ENCODE peak calls at places on chromosomes 7 and 10, in five cellular contexts. T, Y, Z, J and V are unnamed samples.

GRCh38 chr7:101255841-101256240 is 11.0 kb upstream of the FIS1 start:
- DNase-seq in T (no peak), J (no peak), Z (no peak), Y (no peak), V (no peak)

GRCh38 chr10:33703897-33704825 is 369.7 kb upstream of the NRP1 start:
- DNase-seq in T (no peak), J (no peak), Y (no peak), Z (no peak), V (no peak)

GRCh38 chr7:3880221-3880935 is 579.3 kb downstream of the SDK1 start:
- DNase-seq in Z (no peak), T (no peak), J (no peak), Y (no peak), V (no peak)

GRCh38 chr7:134368851-134369533 is 52.3 kb upstream of the SLC35B4 start:
- DNase-seq in Y (no peak), Z (no peak), J (no peak), T (peak; percentile 63), V (no peak)

GRCh38 chr10:110600487-110601101 is 33.1 kb downstream of the SMC3 start:
- DNase-seq in Z (no peak), T (peak; percentile 65), J (no peak), Y (no peak), V (no peak)

GRCh38 chr7:142925413-142925812 is 8.1 kb downstream of the TRPV5 start:
- DNase-seq in Z (no peak), Y (no peak), T (no peak), J (no peak), V (no peak)

GRCh38 chr10:103667390-103667789 is 173.9 kb downstream of the NEURL1 start:
- DNase-seq in T (no peak), Z (no peak), Y (no peak), J (no peak), V (no peak)

GRCh38 chr7:100211342-100211780 is 8.4 kb upstream of the PVRIG start:
- DNase-seq in Z (no peak), J (peak; percentile 36), Y (no peak), T (no peak), V (no peak)

GRCh38 chr7:150406565-150407421 is 27.7 kb downstream of the ZNF775 start:
- DNase-seq in Z (no peak), Y (no peak), J (no peak), T (no peak), V (no peak)

GRCh38 chr10:124829447-124830115 is 28.0 kb downstream of the ABRAXAS2 start:
- DNase-seq in T (no peak), Z (no peak), J (no peak), Y (no peak), V (no peak)

GRCh38 chr7:159144756-159145543 is at the start of gene VIPR2:
- DNase-seq in Y (no peak), T (no peak), J (peak; percentile 29), Z (no peak), V (no peak)

GRCh38 chr7:47227762-47228177 is 354.1 kb downstream of the TNS3 start:
- DNase-seq in J (no peak), Z (no peak), T (peak; percentile 78), Y (no peak), V (no peak)

DNA sequence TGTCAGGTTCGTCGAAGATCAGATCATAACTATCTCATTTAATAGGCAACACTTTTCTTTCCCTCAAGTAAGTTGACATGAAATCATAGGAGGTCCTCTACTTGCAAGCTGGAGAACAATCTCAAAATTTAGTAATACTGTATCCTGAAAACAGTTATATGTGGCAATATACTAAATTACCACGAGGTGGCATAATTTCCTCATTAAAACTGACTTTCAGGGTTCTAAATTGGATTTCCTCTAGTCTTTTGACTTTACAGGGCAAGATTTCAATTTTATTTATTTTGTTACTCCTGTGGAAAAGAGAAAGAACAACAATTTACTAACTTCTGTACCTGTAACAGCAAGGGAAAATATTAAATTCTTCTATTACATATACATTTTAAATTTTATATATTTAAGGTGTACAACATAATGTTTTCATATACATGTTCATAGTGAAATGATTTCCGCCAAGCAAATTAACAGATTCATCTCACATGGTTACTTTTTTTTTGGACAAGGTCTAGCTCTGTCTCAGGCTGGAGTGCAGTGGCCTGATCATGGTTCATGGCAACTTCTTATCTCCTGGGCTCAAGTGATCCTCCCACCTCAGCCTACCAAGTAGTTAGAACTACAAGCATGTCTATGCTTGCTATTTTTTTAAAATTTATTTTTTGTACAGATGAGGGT is 53.4 kb upstream of the CYP2C18 start:
- DNase-seq in Z (no peak), J (no peak), Y (no peak), T (no peak), V (no peak)
- TF ChIP-seq CTCF in Z (peak; percentile 60), J (peak; percentile 63), Y (peak; percentile 85), T (peak; percentile 54), V (peak; percentile 76)

GRCh38 chr7:124459101-124460052 is 306.2 kb downstream of the GPR37 start:
- DNase-seq in Y (no peak), J (no peak), Z (no peak), T (no peak), V (no peak)
- TF ChIP-seq CTCF in Y (no peak), J (no peak), Z (no peak), T (no peak), V (no peak)

GRCh38 chr10:2979267-2979660 is 88.1 kb upstream of the PFKP start:
- DNase-seq in Y (no peak), J (no peak), T (no peak), Z (no peak), V (no peak)

GRCh38 chr10:2980116-2980515 is 87.2 kb upstream of the PFKP start:
- DNase-seq in T (peak; percentile 54), Z (no peak), Y (no peak), J (no peak), V (no peak)

GRCh38 chr10:2978111-2978510 is 89.2 kb upstream of the PFKP start:
- DNase-seq in Y (no peak), J (no peak), T (no peak), Z (no peak), V (no peak)

GRCh38 chr10:2980791-2981360 is 86.5 kb upstream of the PFKP start:
- DNase-seq in J (no peak), Y (no peak), T (peak; percentile 56), Z (no peak), V (no peak)

DNA sequence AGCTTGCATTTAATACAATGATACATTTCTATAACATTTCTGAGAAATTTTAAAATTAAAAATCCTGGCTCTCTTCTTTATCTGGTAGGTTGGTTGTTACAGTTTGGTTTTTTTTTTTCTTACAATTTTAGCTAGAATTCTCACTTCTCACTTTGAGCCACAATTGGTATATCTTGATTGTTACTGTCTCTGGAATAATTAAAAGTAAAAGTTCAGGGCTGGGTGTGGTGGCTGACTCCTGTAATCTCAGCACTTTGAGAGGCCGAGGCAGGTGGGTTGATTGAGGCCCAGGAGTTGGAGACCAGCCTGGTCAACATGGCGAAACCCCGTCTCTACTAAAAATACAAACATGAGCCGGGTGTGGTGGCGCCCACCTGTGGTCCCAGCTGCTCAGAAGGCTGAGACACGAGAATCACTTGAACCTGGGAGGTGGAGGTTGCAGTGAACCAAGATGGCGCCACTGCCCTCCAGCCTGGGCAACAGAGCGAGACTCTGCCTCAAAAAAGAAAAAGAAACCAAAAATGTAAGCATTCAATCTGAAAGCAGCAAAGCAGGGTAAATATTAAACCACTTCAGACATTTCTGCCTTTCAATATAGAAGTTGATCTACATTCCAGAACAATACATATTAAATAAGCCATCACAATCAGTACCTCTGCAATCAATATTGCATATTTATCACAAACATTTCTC is 88.6 kb upstream of the PFKP start:
- DNase-seq in Y (no peak), J (no peak), T (no peak), Z (no peak), V (no peak)
- TF ChIP-seq CTCF in Y (no peak), J (no peak), T (no peak), Z (no peak), V (no peak)

GRCh38 chr7:95045236-95045923 is 138.0 kb downstream of the PPP1R9A start:
- DNase-seq in J (no peak), Z (no peak), T (peak; percentile 36), Y (no peak), V (no peak)
- TF ChIP-seq CTCF in J (no peak), Z (no peak), T (peak; percentile 61), Y (no peak), V (no peak)

DNA sequence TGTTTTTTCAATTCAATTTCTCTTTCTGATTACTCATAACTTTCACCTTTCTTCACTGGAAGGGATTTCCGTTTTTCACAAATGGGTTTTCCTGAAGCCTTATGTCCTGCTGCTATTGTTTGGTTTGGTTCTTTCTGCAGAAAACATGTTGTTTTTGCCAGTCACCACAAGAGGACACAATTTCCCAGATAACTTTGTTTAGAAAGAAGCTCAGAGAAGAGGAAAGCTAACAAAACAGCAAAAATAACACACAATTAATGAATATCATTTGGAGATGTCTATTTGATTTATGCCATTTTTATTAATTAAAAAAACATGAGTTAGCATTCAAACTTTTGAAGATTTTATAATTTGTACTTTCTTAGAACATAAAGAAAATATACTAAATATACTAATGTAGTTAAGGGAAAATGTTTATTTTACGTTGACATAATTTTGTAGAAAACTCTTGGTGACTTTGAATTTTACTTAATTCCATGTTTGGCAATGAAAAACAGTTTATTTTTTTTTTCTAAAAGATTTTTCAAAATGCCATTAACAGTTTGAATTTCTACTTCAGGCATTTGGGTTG is 4.7 kb upstream of the TWIST1 start:
- DNase-seq in Y (no peak), T (peak; percentile 47), Z (no peak), J (no peak), V (no peak)
- TF ChIP-seq CTCF in Y (peak; percentile 85), T (peak; percentile 72), Z (no peak), J (no peak), V (peak; percentile 28)

GRCh38 chr7:70317356-70317755 is 719.1 kb downstream of the AUTS2 start:
- DNase-seq in Z (no peak), T (no peak), J (no peak), Y (no peak), V (no peak)

GRCh38 chr7:70318511-70318910 is 720.2 kb downstream of the AUTS2 start:
- DNase-seq in J (no peak), Y (no peak), Z (no peak), T (no peak), V (no peak)

GRCh38 chr7:70319057-70319456 is 720.8 kb downstream of the AUTS2 start:
- DNase-seq in J (no peak), Y (no peak), T (no peak), Z (no peak), V (no peak)

GRCh38 chr7:70314221-70314620 is 715.9 kb downstream of the AUTS2 start:
- DNase-seq in T (no peak), J (no peak), Z (no peak), Y (no peak), V (no peak)

GRCh38 chr7:70316745-70317144 is 718.5 kb downstream of the AUTS2 start:
- DNase-seq in Z (no peak), J (no peak), T (no peak), Y (no peak), V (no peak)
- TF ChIP-seq CTCF in Z (no peak), J (no peak), T (no peak), Y (no peak), V (no peak)